ENCODE peak calls at places on chromosomes 16 and 17, in five cellular contexts. F, R, C, Y and G are unnamed samples.

GRCh38 chr16:50742521-50743150 is 750 bp downstream of the CYLD start:
- DNase-seq in Y (no peak), C (no peak), R (no peak), F (peak), G (peak)

GRCh38 chr16:19618876-19619275 is 63.4 kb downstream of the VPS35L start:
- DNase-seq in Y (no peak), R (no peak), C (no peak), F (no peak), G (peak)

GRCh38 chr16:4021070-4021779 is 95.0 kb downstream of the ADCY9 start:
- DNase-seq in F (peak), C (no peak), Y (peak), R (no peak), G (no peak)

GRCh38 chr17:12358477-12358876 is 307.2 kb upstream of the MYOCD start:
- DNase-seq in R (no peak), C (no peak), Y (no peak), F (no peak), G (no peak)

GRCh38 chr17:81520021-81520894 is 7.7 kb upstream of the ACTG1 start:
- DNase-seq in Y (no peak), C (no peak), R (no peak), F (no peak), G (no peak)

GRCh38 chr17:19713901-19714361 is 2.5 kb downstream of the SLC47A2 start:
- DNase-seq in C (no peak), R (no peak), Y (no peak), F (no peak), G (peak)

GRCh38 chr17:73311781-73312641 is at the start of gene CDC42EP4:
- DNase-seq in Y (no peak), C (no peak), F (peak), R (peak), G (peak)

GRCh38 chr17:81018044-81018802 is 16.7 kb upstream of the BAIAP2 start:
- DNase-seq in C (peak), R (no peak), F (no peak), Y (no peak), G (no peak)

GRCh38 chr17:47632991-47633390 is 16.7 kb upstream of the KPNB1 start:
- DNase-seq in Y (no peak), R (no peak), F (no peak), C (no peak), G (no peak)

GRCh38 chr16:83898463-83899271 is at the start of gene MLYCD:
- DNase-seq in C (no peak), F (peak), Y (no peak), R (peak), G (peak)

GRCh38 chr17:81153340-81153803 is 11.9 kb upstream of the PVALEF start:
- DNase-seq in F (peak), R (peak), C (no peak), Y (no peak), G (no peak)

GRCh38 chr16:66562986-66563385 is 3.3 kb upstream of the CMTM1 start:
- DNase-seq in C (no peak), Y (no peak), F (no peak), R (no peak), G (no peak)
- H3K27ac ChIP-seq in C (no peak), Y (no peak), F (no peak), R (no peak), G (no peak)

GRCh38 chr16:168424-168823 is 2.6 kb downstream of the HBM start:
- DNase-seq in Y (no peak), R (peak), F (no peak), C (no peak), G (no peak)

GRCh38 chr16:167117-167462 is 1.3 kb downstream of the HBM start:
- DNase-seq in F (no peak), Y (no peak), C (no peak), R (no peak), G (no peak)

GRCh38 chr16:166375-167116 is 768 bp downstream of the HBM start:
- DNase-seq in Y (no peak), C (no peak), F (no peak), R (no peak), G (no peak)

GRCh38 chr16:165218-165538 is 600 bp upstream of the HBM start:
- DNase-seq in Y (no peak), C (no peak), F (no peak), R (no peak), G (peak)

GRCh38 chr16:165539-166374 is at the start of gene HBM:
- DNase-seq in F (no peak), R (peak), Y (no peak), C (no peak), G (peak)
- H3K4me3 ChIP-seq in F (no peak), R (no peak), Y (no peak), C (no peak), G (no peak)

GRCh38 chr16:48812856-48813255 is 202.9 kb upstream of the N4BP1 start:
- DNase-seq in C (no peak), F (no peak), R (no peak), Y (no peak), G (no peak)

GRCh38 chr16:48811478-48811877 is 201.5 kb upstream of the N4BP1 start:
- DNase-seq in R (no peak), F (no peak), Y (no peak), C (no peak), G (peak)

GRCh38 chr16:48810436-48810802 is 200.4 kb upstream of the N4BP1 start:
- DNase-seq in Y (no peak), C (no peak), F (no peak), R (no peak), G (no peak)

GRCh38 chr16:48813485-48813884 is 203.5 kb upstream of the N4BP1 start:
- DNase-seq in C (no peak), F (no peak), R (no peak), Y (no peak), G (no peak)

GRCh38 chr16:48810803-48811453 is 200.9 kb upstream of the N4BP1 start:
- DNase-seq in Y (no peak), R (peak), C (no peak), F (no peak), G (peak)
- H3K9ac ChIP-seq in Y (no peak), R (no peak), C (no peak), F (no peak), G (no peak)

GRCh38 chr17:83106913-83107655 is 27.7 kb downstream of the METRNL start:
- DNase-seq in C (no peak), F (no peak), R (no peak), Y (no peak), G (no peak)
- H3K27ac ChIP-seq in C (no peak), F (no peak), R (no peak), Y (no peak), G (no peak)

GRCh38 chr16:77236063-77236511 is 36.9 kb downstream of the SYCE1L start:
- DNase-seq in C (no peak), Y (no peak), R (peak), F (peak), G (peak)
- H3K4me3 ChIP-seq in C (no peak), Y (no peak), R (peak), F (no peak), G (no peak)

DNA sequence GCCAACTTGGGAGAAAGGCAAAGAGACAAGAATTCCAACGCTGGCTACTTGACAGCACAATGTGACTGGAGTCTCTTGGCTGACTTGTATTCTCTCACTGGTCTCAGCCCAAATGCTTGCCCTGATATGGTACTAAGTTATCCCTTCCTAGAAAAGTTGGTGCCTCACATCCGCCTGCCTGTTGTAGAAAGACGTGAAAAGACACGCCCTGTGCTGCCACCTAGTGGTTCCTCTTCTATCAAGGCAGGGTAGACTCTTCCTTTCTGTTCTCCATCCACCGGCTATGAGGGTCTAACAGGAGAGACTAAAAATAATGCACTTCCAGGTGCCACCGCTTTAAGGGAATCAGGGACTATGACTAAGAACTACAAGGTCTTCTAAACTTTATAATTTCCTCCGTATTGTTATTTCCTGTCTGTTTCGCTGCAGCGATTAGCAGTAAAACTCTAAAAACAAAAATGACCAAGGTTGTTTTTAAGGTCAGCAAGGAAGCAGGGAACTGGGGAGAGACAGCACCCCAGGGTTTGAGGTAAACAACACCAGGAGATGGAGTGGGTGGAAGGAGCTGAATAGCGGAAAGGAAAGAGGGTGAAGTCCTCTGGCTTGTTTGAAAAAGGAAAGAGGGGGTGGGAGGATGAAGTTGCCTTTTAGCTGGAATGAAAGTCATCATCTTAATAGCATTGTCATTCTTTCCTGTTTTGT is 109.5 kb downstream of the YPEL2 start:
- DNase-seq in R (peak), Y (peak), C (peak), F (peak), G (peak)
- H3K9ac ChIP-seq in R (no peak), Y (no peak), C (no peak), F (no peak), G (no peak)

DNA sequence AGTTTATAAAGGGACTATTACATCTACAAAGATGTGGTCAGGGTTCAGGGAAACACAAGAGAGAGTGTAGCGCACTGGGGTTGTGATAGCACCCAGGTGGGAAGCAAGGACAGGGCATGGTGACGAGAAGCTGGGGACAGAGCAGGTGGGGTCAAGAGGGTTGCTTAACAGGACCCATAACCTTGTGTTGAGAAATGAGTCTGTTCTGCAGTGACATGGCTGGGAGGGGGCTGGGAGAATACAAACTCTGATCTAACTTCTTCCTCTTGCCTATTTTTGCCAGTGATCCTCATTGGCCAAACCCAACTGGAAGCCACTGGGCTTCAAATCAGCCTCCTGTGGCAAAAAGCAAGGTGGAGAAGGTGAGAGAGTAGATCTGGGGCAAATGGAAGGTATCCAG is 76.7 kb upstream of the ZFHX3 start:
- DNase-seq in Y (no peak), F (no peak), R (no peak), C (no peak), G (no peak)
- H3K27ac ChIP-seq in Y (no peak), F (no peak), R (no peak), C (no peak), G (no peak)

GRCh38 chr16:591892-592517 is 2.1 kb downstream of the RAB40C start:
- DNase-seq in F (no peak), C (no peak), Y (no peak), R (no peak), G (no peak)
- H3K4me3 ChIP-seq in F (peak), C (no peak), Y (no peak), R (no peak), G (no peak)

DNA sequence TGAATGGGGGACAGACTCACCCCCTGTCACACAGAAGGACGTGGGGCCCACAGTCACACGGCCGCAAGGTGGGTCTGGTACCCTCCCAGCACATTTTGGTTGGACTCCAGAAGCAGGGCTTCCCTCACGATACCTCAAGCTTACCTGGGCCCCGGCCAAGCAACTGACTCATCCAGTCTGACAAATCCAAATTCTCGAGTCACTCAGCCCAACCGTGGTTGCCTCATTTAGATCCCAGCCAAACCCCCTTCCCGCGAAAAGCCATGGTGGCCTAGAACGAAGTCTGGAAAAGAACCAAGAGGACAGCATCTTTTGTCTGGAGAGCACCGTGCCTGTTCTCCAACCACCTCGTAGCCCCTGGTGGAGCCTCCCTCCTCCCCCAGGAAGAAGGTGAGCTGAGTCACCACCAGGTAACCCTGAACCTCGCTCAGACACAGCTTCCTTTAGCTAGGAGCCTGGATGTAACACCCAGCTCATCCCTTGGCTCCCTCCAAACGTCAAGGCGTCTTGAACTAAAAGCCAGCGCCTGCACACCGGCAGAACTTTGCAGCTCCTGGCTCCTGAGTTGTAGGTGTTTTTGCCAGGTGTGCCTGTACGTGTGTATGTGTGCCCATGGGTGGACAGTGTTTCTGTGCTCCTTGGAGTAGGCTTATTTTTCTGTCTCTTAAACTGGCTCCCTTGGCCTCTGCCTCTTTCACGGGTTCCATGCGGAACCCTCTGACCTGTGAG is 78.9 kb downstream of the CMIP start:
- DNase-seq in R (no peak), Y (peak), F (peak), C (no peak), G (no peak)
- H3K9ac ChIP-seq in R (no peak), Y (peak), F (peak), C (no peak), G (no peak)

GRCh38 chr17:30226878-30227277 is 8.6 kb downstream of the SLC6A4 start:
- DNase-seq in F (peak), R (no peak), C (no peak), Y (no peak), G (no peak)
- H3K27ac ChIP-seq in F (no peak), R (no peak), C (no peak), Y (no peak), G (no peak)